ENCODE peak calls at places on chromosomes 4 and X, in seven cellular contexts. One of them, this sample, is unnamed.

GRCh38 chrX:153766098-153766817 is 2.2 kb downstream of the PLXNB3 start:
- DNase-seq in astrocyte: peak
- DNase-seq in hepatocyte: peak
- DNase-seq in GM23248: peak
- DNase-seq in MM.1S: no peak
- DNase-seq in fibroblast of lung: peak
- DNase-seq in endothelial cell of umbilical vein: peak
- DNase-seq in this sample: peak

GRCh38 chr4:103692615-103693014 is 27.2 kb downstream of the TACR3 start:
- DNase-seq in hepatocyte: no peak
- DNase-seq in MM.1S: no peak
- DNase-seq in fibroblast of lung: no peak
- DNase-seq in astrocyte: no peak
- DNase-seq in GM23248: no peak
- DNase-seq in endothelial cell of umbilical vein: no peak
- DNase-seq in this sample: peak

GRCh38 chr4:7679431-7679830 is 244.7 kb upstream of the PSAPL1 start:
- DNase-seq in GM23248: no peak
- DNase-seq in fibroblast of lung: no peak
- DNase-seq in hepatocyte: no peak
- DNase-seq in endothelial cell of umbilical vein: no peak
- DNase-seq in astrocyte: no peak
- DNase-seq in MM.1S: no peak
- DNase-seq in this sample: no peak

GRCh38 chr4:152663203-152664066 is 16.4 kb downstream of the TMEM154 start:
- DNase-seq in endothelial cell of umbilical vein: no peak
- DNase-seq in GM23248: no peak
- DNase-seq in fibroblast of lung: no peak
- DNase-seq in hepatocyte: no peak
- DNase-seq in astrocyte: no peak
- DNase-seq in MM.1S: peak
- DNase-seq in this sample: no peak

GRCh38 chrX:39693298-39693697 is 404.5 kb downstream of the BCOR start:
- DNase-seq in astrocyte: peak
- DNase-seq in endothelial cell of umbilical vein: no peak
- DNase-seq in GM23248: no peak
- DNase-seq in hepatocyte: peak
- DNase-seq in fibroblast of lung: peak
- DNase-seq in MM.1S: no peak
- DNase-seq in this sample: no peak

GRCh38 chrX:123340691-123341090 is 156.6 kb downstream of the GRIA3 start:
- DNase-seq in astrocyte: no peak
- DNase-seq in fibroblast of lung: no peak
- DNase-seq in MM.1S: no peak
- DNase-seq in hepatocyte: peak
- DNase-seq in GM23248: peak
- DNase-seq in endothelial cell of umbilical vein: no peak
- DNase-seq in this sample: no peak

GRCh38 chr4:119536572-119537528 is 91.8 kb downstream of the PDE5A start:
- DNase-seq in GM23248: peak
- DNase-seq in hepatocyte: no peak
- DNase-seq in fibroblast of lung: peak
- DNase-seq in MM.1S: no peak
- DNase-seq in endothelial cell of umbilical vein: peak
- DNase-seq in astrocyte: peak
- DNase-seq in this sample: peak

GRCh38 chr4:106803107-106803506 is 233.0 kb downstream of the DKK2 start:
- DNase-seq in fibroblast of lung: peak
- DNase-seq in hepatocyte: no peak
- DNase-seq in endothelial cell of umbilical vein: peak
- DNase-seq in MM.1S: no peak
- DNase-seq in astrocyte: no peak
- DNase-seq in GM23248: no peak
- DNase-seq in this sample: no peak

GRCh38 chr4:78477276-78477675 is 74.3 kb upstream of the ANXA3 start:
- DNase-seq in fibroblast of lung: peak
- DNase-seq in MM.1S: no peak
- DNase-seq in hepatocyte: no peak
- DNase-seq in astrocyte: peak
- DNase-seq in GM23248: peak
- DNase-seq in endothelial cell of umbilical vein: peak
- DNase-seq in this sample: peak

GRCh38 chr4:101102114-101102752 is 245.1 kb downstream of the PPP3CA start:
- DNase-seq in astrocyte: peak
- DNase-seq in hepatocyte: no peak
- DNase-seq in MM.1S: no peak
- DNase-seq in GM23248: peak
- DNase-seq in fibroblast of lung: peak
- DNase-seq in endothelial cell of umbilical vein: peak
- DNase-seq in this sample: peak

GRCh38 chrX:147953976-147954375 is 27.2 kb upstream of the FMR1NB start:
- DNase-seq in MM.1S: no peak
- DNase-seq in fibroblast of lung: no peak
- DNase-seq in endothelial cell of umbilical vein: no peak
- DNase-seq in astrocyte: no peak
- DNase-seq in GM23248: no peak
- DNase-seq in hepatocyte: no peak
- DNase-seq in this sample: no peak

GRCh38 chrX:41558531-41558930 is 111.4 kb downstream of the NYX start:
- DNase-seq in astrocyte: no peak
- DNase-seq in hepatocyte: no peak
- DNase-seq in endothelial cell of umbilical vein: peak
- DNase-seq in fibroblast of lung: no peak
- DNase-seq in GM23248: peak
- DNase-seq in MM.1S: peak
- DNase-seq in this sample: no peak

GRCh38 chr4:55356991-55357461 is 11.0 kb downstream of the SRD5A3 start:
- DNase-seq in endothelial cell of umbilical vein: no peak
- DNase-seq in fibroblast of lung: peak
- DNase-seq in astrocyte: peak
- DNase-seq in hepatocyte: peak
- DNase-seq in GM23248: peak
- DNase-seq in MM.1S: no peak
- DNase-seq in this sample: no peak

GRCh38 chr4:102390438-102390837 is 45.2 kb upstream of the SLC39A8 start:
- DNase-seq in endothelial cell of umbilical vein: no peak
- DNase-seq in astrocyte: peak
- DNase-seq in MM.1S: no peak
- DNase-seq in fibroblast of lung: peak
- DNase-seq in GM23248: peak
- DNase-seq in hepatocyte: no peak
- DNase-seq in this sample: peak

GRCh38 chr4:55028196-55028595 is 97.2 kb downstream of the KDR start:
- DNase-seq in astrocyte: no peak
- DNase-seq in fibroblast of lung: no peak
- DNase-seq in endothelial cell of umbilical vein: no peak
- DNase-seq in GM23248: no peak
- DNase-seq in MM.1S: no peak
- DNase-seq in hepatocyte: no peak
- DNase-seq in this sample: no peak

GRCh38 chr4:156558365-156559025 is 413.1 kb downstream of the PDGFC start:
- DNase-seq in astrocyte: peak
- DNase-seq in hepatocyte: no peak
- DNase-seq in MM.1S: no peak
- DNase-seq in endothelial cell of umbilical vein: no peak
- DNase-seq in GM23248: peak
- DNase-seq in fibroblast of lung: peak
- DNase-seq in this sample: no peak

GRCh38 chrX:136115124-136115908 is 32.0 kb upstream of the FHL1 start:
- DNase-seq in astrocyte: peak
- DNase-seq in GM23248: peak
- DNase-seq in MM.1S: no peak
- DNase-seq in endothelial cell of umbilical vein: no peak
- DNase-seq in hepatocyte: no peak
- DNase-seq in fibroblast of lung: peak
- DNase-seq in this sample: no peak

GRCh38 chr4:11597506-11597905 is 168.8 kb upstream of the HS3ST1 start:
- DNase-seq in endothelial cell of umbilical vein: no peak
- DNase-seq in GM23248: no peak
- DNase-seq in astrocyte: no peak
- DNase-seq in fibroblast of lung: no peak
- DNase-seq in hepatocyte: no peak
- DNase-seq in MM.1S: no peak
- DNase-seq in this sample: peak

DNA sequence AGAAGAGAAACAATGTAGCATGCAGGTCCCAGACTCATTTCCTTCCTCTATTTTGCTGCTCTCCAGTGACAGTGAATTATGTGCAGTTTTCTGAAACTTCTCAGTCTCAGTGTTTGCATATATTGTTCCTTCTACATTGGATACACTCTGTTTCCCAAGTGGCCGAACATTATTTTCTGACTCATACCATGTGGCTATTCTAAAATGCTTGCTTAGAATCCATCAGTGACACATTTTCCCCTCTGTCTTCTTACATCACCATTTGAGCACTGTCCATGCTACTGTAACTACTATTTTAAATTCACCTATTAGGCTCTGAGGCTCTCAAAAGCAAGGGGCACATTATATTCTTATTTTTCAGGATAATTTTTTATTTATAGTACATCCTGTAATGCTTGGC is 305.8 kb downstream of the PDHA2 start:
- DNase-seq in hepatocyte: no peak
- DNase-seq in endothelial cell of umbilical vein: peak
- DNase-seq in astrocyte: peak
- DNase-seq in MM.1S: no peak
- DNase-seq in GM23248: no peak
- DNase-seq in fibroblast of lung: peak
- DNase-seq in this sample: no peak
- H3K4me3 ChIP-seq in hepatocyte: no peak
- H3K4me3 ChIP-seq in endothelial cell of umbilical vein: no peak
- H3K4me3 ChIP-seq in astrocyte: no peak
- H3K4me3 ChIP-seq in MM.1S: no peak
- H3K4me3 ChIP-seq in GM23248: no peak
- H3K4me3 ChIP-seq in fibroblast of lung: no peak
- H3K4me3 ChIP-seq in this sample: no peak

GRCh38 chr4:48484494-48485168 is 1.5 kb downstream of the SLC10A4 start:
- DNase-seq in fibroblast of lung: no peak
- DNase-seq in endothelial cell of umbilical vein: no peak
- DNase-seq in astrocyte: no peak
- DNase-seq in hepatocyte: no peak
- DNase-seq in GM23248: no peak
- DNase-seq in MM.1S: no peak
- DNase-seq in this sample: no peak
- TF ChIP-seq EZH2 in fibroblast of lung: no peak
- TF ChIP-seq EZH2 in endothelial cell of umbilical vein: no peak
- TF ChIP-seq EZH2 in astrocyte: no peak
- TF ChIP-seq EZH2 in hepatocyte: no peak
- TF ChIP-seq EZH2 in GM23248: peak
- TF ChIP-seq EZH2 in MM.1S: no peak
- TF ChIP-seq EZH2 in this sample: no peak

GRCh38 chr4:69058410-69059059 is 37.7 kb upstream of the UGT2B7 start:
- DNase-seq in endothelial cell of umbilical vein: no peak
- DNase-seq in fibroblast of lung: no peak
- DNase-seq in GM23248: no peak
- DNase-seq in hepatocyte: no peak
- DNase-seq in astrocyte: no peak
- DNase-seq in MM.1S: no peak
- DNase-seq in this sample: no peak

GRCh38 chr4:69056921-69057562 is 39.2 kb upstream of the UGT2B7 start:
- DNase-seq in endothelial cell of umbilical vein: no peak
- DNase-seq in hepatocyte: no peak
- DNase-seq in astrocyte: peak
- DNase-seq in MM.1S: no peak
- DNase-seq in fibroblast of lung: peak
- DNase-seq in GM23248: no peak
- DNase-seq in this sample: no peak

GRCh38 chr4:69054578-69055200 is 41.6 kb upstream of the UGT2B7 start:
- DNase-seq in fibroblast of lung: peak
- DNase-seq in endothelial cell of umbilical vein: peak
- DNase-seq in MM.1S: no peak
- DNase-seq in hepatocyte: peak
- DNase-seq in astrocyte: peak
- DNase-seq in GM23248: peak
- DNase-seq in this sample: peak

GRCh38 chr4:69060651-69061308 is 35.5 kb upstream of the UGT2B7 start:
- DNase-seq in endothelial cell of umbilical vein: peak
- DNase-seq in GM23248: no peak
- DNase-seq in MM.1S: no peak
- DNase-seq in astrocyte: no peak
- DNase-seq in fibroblast of lung: no peak
- DNase-seq in hepatocyte: no peak
- DNase-seq in this sample: no peak

GRCh38 chr4:69057620-69058409 is 38.5 kb upstream of the UGT2B7 start:
- DNase-seq in astrocyte: no peak
- DNase-seq in hepatocyte: peak
- DNase-seq in GM23248: no peak
- DNase-seq in endothelial cell of umbilical vein: no peak
- DNase-seq in fibroblast of lung: peak
- DNase-seq in MM.1S: peak
- DNase-seq in this sample: no peak
- H3K4me3 ChIP-seq in astrocyte: no peak
- H3K4me3 ChIP-seq in hepatocyte: no peak
- H3K4me3 ChIP-seq in GM23248: no peak
- H3K4me3 ChIP-seq in endothelial cell of umbilical vein: no peak
- H3K4me3 ChIP-seq in fibroblast of lung: no peak
- H3K4me3 ChIP-seq in MM.1S: no peak
- H3K4me3 ChIP-seq in this sample: no peak

DNA sequence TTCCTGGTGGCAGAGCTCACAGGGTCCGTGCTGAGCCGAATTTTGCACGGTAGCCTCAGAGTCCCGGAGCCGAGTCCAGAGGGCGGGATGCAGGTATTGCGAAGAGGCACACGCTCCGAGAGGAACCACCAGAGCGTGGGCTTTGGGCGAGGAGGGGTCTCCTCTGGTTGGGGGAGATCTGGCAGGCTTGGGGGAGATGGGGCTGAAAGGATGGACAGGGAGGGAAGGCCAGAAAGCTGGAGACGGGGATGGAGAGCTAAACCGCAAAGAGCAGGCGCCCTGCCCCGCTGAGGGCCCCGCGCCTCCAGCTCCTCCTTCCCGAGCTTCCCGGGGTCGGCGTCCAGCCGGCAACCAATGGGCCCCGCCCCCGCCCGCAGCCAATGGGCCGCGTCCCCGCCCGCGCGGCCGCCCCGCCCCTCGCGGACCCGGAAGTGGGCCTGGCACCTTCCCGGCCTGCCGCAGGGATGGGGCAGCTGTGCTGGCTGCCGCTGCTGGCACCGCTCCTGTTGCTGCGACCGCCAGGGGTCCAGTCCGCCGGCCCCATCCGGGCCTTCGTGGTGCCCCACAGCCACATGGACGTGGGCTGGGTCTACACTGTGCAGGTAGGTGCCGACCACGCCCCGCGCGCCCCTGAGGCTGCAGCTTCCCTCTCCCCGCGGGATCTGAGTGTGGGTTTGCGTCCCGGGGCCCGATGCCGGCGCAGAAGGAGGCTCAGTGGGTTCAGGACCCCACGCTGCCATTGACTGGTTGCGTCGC is at the start of gene MAN2B2:
- DNase-seq in hepatocyte: peak
- DNase-seq in GM23248: peak
- DNase-seq in fibroblast of lung: peak
- DNase-seq in astrocyte: peak
- DNase-seq in endothelial cell of umbilical vein: peak
- DNase-seq in MM.1S: peak
- DNase-seq in this sample: peak
- TF ChIP-seq EZH2 in hepatocyte: no peak
- TF ChIP-seq EZH2 in GM23248: no peak
- TF ChIP-seq EZH2 in fibroblast of lung: no peak
- TF ChIP-seq EZH2 in astrocyte: no peak
- TF ChIP-seq EZH2 in endothelial cell of umbilical vein: no peak
- TF ChIP-seq EZH2 in MM.1S: no peak
- TF ChIP-seq EZH2 in this sample: no peak